ENCODE peak calls at places on chromosomes 3 and 15, in eight cellular contexts. W is AG09319, L is astrocyte of the spinal cord, Y is stomach, Z is ascending aorta, Q is GM12865, H is IMR-90, I is foreskin fibroblast. X is an unnamed sample.

GRCh38 chr3:3177861-3178497 is 1.5 kb downstream of the CRBN start:
- DNase-seq in Z (no peak), Q (no peak), W (no peak), Y (no peak), L (no peak), I (peak), H (peak), X (no peak)

GRCh38 chr3:194396897-194397756 is 1.9 kb downstream of the GP5 start:
- DNase-seq in I (no peak), H (no peak), Q (no peak), W (no peak), Z (no peak), Y (no peak), L (peak), X (no peak)

GRCh38 chr3:136305879-136306278 is 55.7 kb downstream of the PCCB start:
- DNase-seq in H (peak), I (peak), W (peak), Z (no peak), Q (peak), Y (no peak), L (peak), X (no peak)

GRCh38 chr3:50656417-50657195 is 18.1 kb upstream of the DOCK3 start:
- DNase-seq in I (no peak), Z (no peak), Q (no peak), H (no peak), W (no peak), Y (no peak), L (no peak), X (no peak)

GRCh38 chr3:143302638-143303171 is 183.1 kb downstream of the CHST2 start:
- DNase-seq in Z (peak), Y (no peak), I (peak), W (peak), Q (no peak), H (peak), L (peak), X (no peak)

GRCh38 chr3:149080699-149081091 is 5.6 kb downstream of the HLTF start:
- DNase-seq in Q (no peak), H (peak), Z (no peak), Y (no peak), L (peak), I (peak), W (no peak), X (no peak)

GRCh38 chr3:50617911-50618481 is 1.0 kb downstream of the MAPKAPK3 start:
- DNase-seq in L (no peak), W (no peak), Y (no peak), I (peak), Z (no peak), H (no peak), Q (no peak), X (no peak)

GRCh38 chr3:11157406-11157805 is 3.1 kb downstream of the HRH1 start:
- DNase-seq in I (no peak), Y (no peak), H (no peak), Q (no peak), W (no peak), L (no peak), Z (no peak), X (no peak)

GRCh38 chr3:190320594-190321362 is 1.5 kb downstream of the CLDN1 start:
- DNase-seq in H (no peak), W (no peak), Y (no peak), Z (no peak), L (no peak), I (no peak), Q (no peak), X (no peak)

GRCh38 chr15:94306700-94307650 is 75.6 kb downstream of the MCTP2 start:
- DNase-seq in Q (peak), L (peak), Y (no peak), I (no peak), W (no peak), H (peak), Z (no peak), X (no peak)

GRCh38 chr3:40398346-40398745 is 11.4 kb downstream of the ENTPD3 start:
- DNase-seq in Y (no peak), H (no peak), Z (no peak), Q (no peak), I (peak), L (no peak), W (no peak), X (no peak)

GRCh38 chr3:195892355-195893120 is 15.8 kb downstream of the TNK2 start:
- DNase-seq in Y (no peak), H (peak), W (no peak), Q (no peak), I (peak), Z (no peak), L (peak), X (no peak)

GRCh38 chr15:48049736-48050135 is 71.1 kb upstream of the SLC24A5 start:
- DNase-seq in Y (no peak), Q (no peak), W (no peak), Z (no peak), I (no peak), L (no peak), H (no peak), X (no peak)

GRCh38 chr3:111159391-111159790 is 87.8 kb downstream of the NECTIN3 start:
- DNase-seq in Y (no peak), L (peak), W (no peak), Z (no peak), H (peak), Q (no peak), I (peak), X (no peak)

GRCh38 chr15:25787381-25787780 is 75.7 kb downstream of the ATP10A start:
- DNase-seq in Z (no peak), W (no peak), L (no peak), H (peak), Q (no peak), I (peak), Y (no peak), X (no peak)

GRCh38 chr15:66389098-66389858 is 2.6 kb downstream of the MAP2K1 start:
- DNase-seq in I (no peak), Z (no peak), Q (peak), L (no peak), W (no peak), H (no peak), Y (no peak), X (peak)

GRCh38 chr15:50149090-50149489 is 30.1 kb upstream of the ATP8B4 start:
- DNase-seq in H (no peak), Y (no peak), L (no peak), Q (no peak), I (no peak), Z (no peak), W (no peak), X (peak)

GRCh38 chr3:121574449-121574848 is 6.7 kb downstream of the ARGFX start:
- DNase-seq in Q (no peak), I (no peak), Y (peak), H (peak), Z (no peak), L (no peak), W (no peak), X (no peak)

GRCh38 chr3:93973160-93974126 is at the start of gene PROS1:
- DNase-seq in Z (peak), I (peak), L (peak), Q (peak), Y (peak), H (peak), W (peak), X (peak)

GRCh38 chr3:66394261-66395249 is 106.3 kb downstream of the LRIG1 start:
- DNase-seq in H (peak), Y (no peak), I (no peak), W (no peak), L (peak), Z (peak), Q (no peak), X (no peak)

GRCh38 chr3:58013973-58014649 is 5.9 kb downstream of the FLNB start:
- DNase-seq in I (peak), L (peak), H (peak), Z (peak), W (peak), Y (peak), Q (no peak), X (no peak)

GRCh38 chr3:45906681-45907220 is 20.4 kb downstream of the CCR9 start:
- DNase-seq in L (peak), I (peak), Y (no peak), Q (no peak), H (peak), W (no peak), Z (no peak), X (no peak)

GRCh38 chr3:14563946-14564539 is 23.9 kb upstream of the GRIP2 start:
- DNase-seq in Q (no peak), H (no peak), I (no peak), Z (no peak), Y (no peak), L (no peak), W (no peak), X (no peak)

GRCh38 chr3:196287066-196287404 is 491 bp downstream of the PCYT1A start:
- DNase-seq in H (no peak), L (peak), I (peak), W (no peak), Z (no peak), Q (peak), Y (no peak), X (no peak)

GRCh38 chr15:45021331-45021730 is 1.7 kb upstream of the SORD start:
- DNase-seq in Z (no peak), H (peak), I (peak), Q (no peak), Y (peak), L (no peak), W (no peak), X (no peak)

GRCh38 chr15:27679621-27680521 is 419.2 kb downstream of the OCA2 start:
- DNase-seq in Y (no peak), I (no peak), W (no peak), L (peak), Z (no peak), H (no peak), Q (no peak), X (no peak)

GRCh38 chr3:13513051-13513912 is 33.2 kb downstream of the HDAC11 start:
- DNase-seq in I (peak), Q (no peak), L (peak), H (peak), W (peak), Y (no peak), Z (no peak), X (no peak)

GRCh38 chr3:102129774-102130608 is 280.7 kb downstream of the NFKBIZ start:
- DNase-seq in W (no peak), Y (no peak), Q (no peak), L (peak), I (peak), Z (peak), H (peak), X (peak)

GRCh38 chr3:120090422-120090821 is 3.8 kb downstream of the GSK3B start:
- DNase-seq in Q (no peak), Y (no peak), W (no peak), Z (no peak), L (no peak), H (no peak), I (no peak), X (no peak)

GRCh38 chr3:50264389-50264963 is 4.5 kb upstream of the SEMA3B start:
- DNase-seq in Q (no peak), Y (peak), H (peak), Z (peak), L (peak), W (peak), I (peak), X (peak)

GRCh38 chr15:66634540-66634939 is 67.5 kb upstream of the SMAD6 start:
- DNase-seq in Y (no peak), H (no peak), Z (no peak), Q (no peak), W (no peak), L (no peak), I (no peak), X (no peak)

GRCh38 chr3:156535162-156535627 is 19.7 kb downstream of the SSR3 start:
- DNase-seq in Z (peak), W (peak), H (peak), Y (peak), I (peak), Q (peak), L (peak), X (no peak)

GRCh38 chr15:79009388-79009787 is 64.5 kb upstream of the CTSH start:
- DNase-seq in I (no peak), Z (no peak), L (no peak), W (no peak), Y (no peak), Q (no peak), H (no peak), X (no peak)

GRCh38 chr15:79004336-79004735 is 59.5 kb upstream of the CTSH start:
- DNase-seq in Y (no peak), H (peak), Q (peak), I (peak), Z (no peak), L (peak), W (peak), X (no peak)

GRCh38 chr15:79006071-79006470 is 61.2 kb upstream of the CTSH start:
- DNase-seq in Z (no peak), Y (no peak), H (no peak), W (no peak), L (no peak), I (no peak), Q (no peak), X (no peak)

GRCh38 chr15:79008666-79009065 is 63.8 kb upstream of the CTSH start:
- DNase-seq in H (no peak), Z (no peak), L (no peak), Q (no peak), Y (no peak), I (no peak), W (no peak), X (no peak)

GRCh38 chr15:79007066-79007465 is 62.2 kb upstream of the CTSH start:
- DNase-seq in Y (peak), H (peak), I (peak), Q (peak), W (no peak), L (peak), Z (no peak), X (no peak)
- TF ChIP-seq CTCF in Y (no peak), H (peak), I (peak), Q (peak), W (peak), L (peak), Z (no peak), X (peak)

GRCh38 chr3:139541898-139542288 is 2.4 kb upstream of the RBP1 start:
- DNase-seq in Y (no peak), Z (no peak), W (no peak), L (no peak), I (no peak), Q (no peak), H (no peak), X (no peak)
- TF ChIP-seq CTCF in Y (no peak), Z (no peak), W (no peak), L (peak), I (no peak), Q (no peak), H (no peak), X (no peak)

GRCh38 chr3:174857301-174857700 is 1.8 kb upstream of the NAALADL2 start:
- DNase-seq in Y (no peak), W (no peak), H (no peak), I (no peak), L (no peak), Z (no peak), Q (no peak), X (no peak)
- TF ChIP-seq CTCF in Y (no peak), W (no peak), H (no peak), I (no peak), L (no peak), Z (no peak), Q (no peak), X (no peak)

DNA sequence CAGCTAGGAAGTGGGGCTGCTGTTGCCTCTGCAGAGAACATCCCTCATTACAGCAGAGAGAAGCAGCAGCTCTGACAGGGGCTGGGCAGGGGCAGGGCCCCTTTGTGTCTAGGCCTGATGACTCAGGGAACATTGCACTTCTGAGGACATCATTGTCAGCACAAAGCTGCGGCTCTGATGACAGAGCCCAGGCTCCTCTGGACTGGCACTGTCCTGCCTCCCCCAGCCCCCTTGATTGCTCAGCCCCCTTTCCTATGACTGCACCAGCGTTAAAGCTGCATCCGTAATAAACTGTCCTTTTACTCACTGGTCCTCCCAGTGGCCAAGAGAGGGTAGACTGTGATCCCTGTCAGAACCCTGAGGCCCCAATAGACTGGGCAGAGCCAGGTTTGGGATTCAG is 18.3 kb downstream of the TRH start:
- DNase-seq in Q (no peak), Z (no peak), Y (no peak), H (no peak), W (no peak), L (no peak), I (peak), X (no peak)
- TF ChIP-seq CTCF in Q (peak), Z (no peak), Y (no peak), H (peak), W (peak), L (peak), I (peak), X (no peak)

X was measured in prostate gland.